ENCODE peak calls at places on chromosomes 11 and 22, in six cellular contexts. D, H, T, V, O and B are unnamed samples.

GRCh38 chr11:118206612-118207031 is 18.2 kb downstream of the JAML start:
- DNase-seq in D (no peak), H (no peak), T (no peak), V (no peak), O (no peak), B (no peak)

GRCh38 chr11:44088377-44088776 is 7.1 kb upstream of the EXT2 start:
- DNase-seq in D (no peak), H (no peak), T (no peak), V (no peak), O (no peak), B (no peak)

GRCh38 chr22:40399661-40400060 is 29.3 kb downstream of the SGSM3 start:
- DNase-seq in D (no peak), H (no peak), T (no peak), V (no peak), O (no peak), B (no peak)

GRCh38 chr22:43993072-43993760 is 30.9 kb upstream of the PARVB start:
- DNase-seq in D (peak), H (no peak), T (peak), V (peak), O (no peak), B (peak)

GRCh38 chr22:30694171-30694637 is 470 bp upstream of the OSBP2 start:
- DNase-seq in D (peak), H (no peak), T (no peak), V (no peak), O (no peak), B (no peak)

GRCh38 chr11:107799245-107799859 is 59.2 kb downstream of the SLC35F2 start:
- DNase-seq in D (peak), H (peak), T (peak), V (peak), O (no peak), B (peak)

GRCh38 chr11:20367313-20367948 is 3.9 kb downstream of the HTATIP2 start:
- DNase-seq in D (peak), H (peak), T (peak), V (peak), O (peak), B (peak)

GRCh38 chr11:67541198-67541597 is 18.0 kb upstream of the CABP2 start:
- DNase-seq in D (no peak), H (no peak), T (no peak), V (no peak), O (no peak), B (no peak)

GRCh38 chr11:67279589-67280340 is 9.3 kb upstream of the ANKRD13D start:
- DNase-seq in D (no peak), H (no peak), T (no peak), V (no peak), O (no peak), B (no peak)

GRCh38 chr22:23591203-23591791 is 11.2 kb upstream of the IGLL1 start:
- DNase-seq in D (peak), H (peak), T (peak), V (peak), O (no peak), B (peak)

GRCh38 chr22:47238886-47239860 is 476.7 kb downstream of the TBC1D22A start:
- DNase-seq in D (no peak), H (no peak), T (no peak), V (no peak), O (no peak), B (no peak)

GRCh38 chr11:77151804-77152513 is 23.9 kb downstream of the MYO7A start:
- DNase-seq in D (no peak), H (no peak), T (peak), V (peak), O (no peak), B (no peak)

GRCh38 chr11:2122907-2123627 is 16.1 kb downstream of the IGF2 start:
- DNase-seq in D (no peak), H (no peak), T (no peak), V (no peak), O (no peak), B (no peak)

GRCh38 chr11:9972917-9973504 is 309.1 kb downstream of the SWAP70 start:
- DNase-seq in D (peak), H (peak), T (peak), V (peak), O (no peak), B (peak)

GRCh38 chr11:2775083-2775625 is 75.4 kb upstream of the KCNQ1OT1 start:
- DNase-seq in D (no peak), H (no peak), T (no peak), V (no peak), O (no peak), B (no peak)

GRCh38 chr11:8253566-8253965 is 10.1 kb downstream of the LMO1 start:
- DNase-seq in D (no peak), H (no peak), T (no peak), V (no peak), O (no peak), B (no peak)

GRCh38 chr11:69707156-69707555 is 3.3 kb upstream of the FGF19 start:
- DNase-seq in D (no peak), H (no peak), T (no peak), V (no peak), O (no peak), B (no peak)

GRCh38 chr22:40401532-40401931 is 31.1 kb downstream of the SGSM3 start:
- DNase-seq in D (no peak), H (no peak), T (no peak), V (no peak), O (no peak), B (no peak)

GRCh38 chr11:125926682-125927081 is 19.2 kb upstream of the VSIG10L2 start:
- DNase-seq in D (no peak), H (no peak), T (no peak), V (no peak), O (no peak), B (no peak)

GRCh38 chr22:45159652-45160462 is 3.9 kb upstream of the NUP50 start:
- DNase-seq in D (peak), H (no peak), T (no peak), V (peak), O (no peak), B (peak)

GRCh38 chr11:86438685-86439084 is 64.0 kb downstream of the CCDC81 start:
- DNase-seq in D (no peak), H (no peak), T (no peak), V (peak), O (no peak), B (peak)

GRCh38 chr11:32643526-32643925 is 59.9 kb downstream of the EIF3M start:
- DNase-seq in D (no peak), H (no peak), T (peak), V (peak), O (no peak), B (peak)

GRCh38 chr11:13277719-13278619 is at the start of gene BMAL1:
- DNase-seq in D (peak), H (no peak), T (peak), V (peak), O (no peak), B (peak)

GRCh38 chr11:91871791-91872190 is 352.8 kb upstream of the FAT3 start:
- DNase-seq in D (no peak), H (no peak), T (no peak), V (peak), O (no peak), B (no peak)

GRCh38 chr22:26565181-26565580 is 24.8 kb downstream of the TPST2 start:
- DNase-seq in D (no peak), H (no peak), T (no peak), V (no peak), O (no peak), B (no peak)

GRCh38 chr22:50505276-50505775 is 2.2 kb downstream of the LMF2 start:
- DNase-seq in D (no peak), H (no peak), T (no peak), V (no peak), O (no peak), B (no peak)

GRCh38 chr11:57240007-57240406 is 3.0 kb upstream of the APLNR start:
- DNase-seq in D (no peak), H (no peak), T (no peak), V (no peak), O (no peak), B (no peak)

GRCh38 chr11:66371627-66372415 is at the start of gene SLC29A2:
- DNase-seq in D (peak), H (no peak), T (no peak), V (no peak), O (no peak), B (peak)

GRCh38 chr11:97009613-97010012 is 619.8 kb downstream of the JRKL start:
- DNase-seq in D (no peak), H (no peak), T (no peak), V (no peak), O (no peak), B (no peak)

GRCh38 chr11:45816614-45817013 is 11.7 kb downstream of the SLC35C1 start:
- DNase-seq in D (no peak), H (no peak), T (no peak), V (no peak), O (no peak), B (no peak)

GRCh38 chr22:19466848-19467752 is 11.9 kb downstream of the UFD1 start:
- DNase-seq in D (no peak), H (no peak), T (no peak), V (no peak), O (no peak), B (no peak)

GRCh38 chr22:43777204-43777671 is 34.9 kb downstream of the EFCAB6 start:
- DNase-seq in D (no peak), H (peak), T (peak), V (peak), O (peak), B (peak)

GRCh38 chr11:94424662-94425061 is 23.4 kb upstream of the GPR83 start:
- DNase-seq in D (no peak), H (no peak), T (peak), V (peak), O (no peak), B (no peak)

GRCh38 chr11:16770016-16770415 is 31.6 kb downstream of the C11orf58 start:
- DNase-seq in D (no peak), H (no peak), T (no peak), V (no peak), O (no peak), B (no peak)

DNA sequence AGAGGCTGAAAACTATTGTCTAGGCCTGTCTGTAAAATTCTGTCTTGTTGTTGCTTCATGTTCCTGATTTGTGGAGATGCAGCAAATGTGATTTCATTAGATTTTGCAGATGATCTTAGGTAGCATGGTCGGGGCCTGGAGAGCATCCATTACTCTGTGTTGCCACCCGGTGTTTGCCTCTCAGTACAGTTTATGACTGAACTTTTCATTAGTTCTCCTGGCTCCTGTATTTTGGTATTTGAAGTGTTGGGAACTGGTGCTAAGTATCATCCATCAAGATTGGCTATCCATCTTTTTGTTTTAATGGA is 7.7 kb downstream of the YWHAH start:
- DNase-seq in D (no peak), H (no peak), T (no peak), V (no peak), O (no peak), B (peak)
- H3K4me3 ChIP-seq in D (no peak), H (no peak), T (no peak), V (no peak), O (no peak), B (no peak)

GRCh38 chr11:27717801-27718229 is 17.6 kb upstream of the BDNF start:
- DNase-seq in D (no peak), H (no peak), T (peak), V (peak), O (no peak), B (peak)

GRCh38 chr11:27716216-27716615 is 16.0 kb upstream of the BDNF start:
- DNase-seq in D (no peak), H (no peak), T (no peak), V (no peak), O (no peak), B (no peak)

GRCh38 chr11:27717377-27717776 is 17.1 kb upstream of the BDNF start:
- DNase-seq in D (peak), H (no peak), T (peak), V (peak), O (no peak), B (no peak)

GRCh38 chr11:27718346-27718852 is 18.1 kb upstream of the BDNF start:
- DNase-seq in D (peak), H (peak), T (peak), V (peak), O (peak), B (peak)

DNA sequence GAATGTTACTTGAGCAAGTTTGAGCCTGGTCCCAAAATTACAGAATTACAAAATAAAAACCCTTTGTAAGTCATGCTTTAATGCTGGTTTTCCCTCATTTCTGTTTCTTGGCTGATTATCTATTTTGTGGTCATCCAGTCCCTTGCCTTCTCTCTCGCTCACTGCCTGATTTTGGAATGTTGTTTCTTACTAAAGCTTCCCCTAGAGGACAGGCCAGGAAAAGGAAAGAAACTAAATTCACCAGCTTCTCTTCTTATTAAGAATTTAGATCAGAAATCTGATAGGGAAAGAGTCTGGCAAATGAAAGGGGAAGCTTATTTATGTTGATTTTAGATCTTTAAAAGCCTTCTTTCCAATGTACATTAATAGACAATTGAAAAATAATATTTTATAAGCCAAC is 16.6 kb upstream of the BDNF start:
- DNase-seq in D (no peak), H (peak), T (peak), V (peak), O (no peak), B (no peak)
- TF ChIP-seq CTCF in D (no peak), H (peak), T (peak), V (no peak), O (peak), B (peak)

DNA sequence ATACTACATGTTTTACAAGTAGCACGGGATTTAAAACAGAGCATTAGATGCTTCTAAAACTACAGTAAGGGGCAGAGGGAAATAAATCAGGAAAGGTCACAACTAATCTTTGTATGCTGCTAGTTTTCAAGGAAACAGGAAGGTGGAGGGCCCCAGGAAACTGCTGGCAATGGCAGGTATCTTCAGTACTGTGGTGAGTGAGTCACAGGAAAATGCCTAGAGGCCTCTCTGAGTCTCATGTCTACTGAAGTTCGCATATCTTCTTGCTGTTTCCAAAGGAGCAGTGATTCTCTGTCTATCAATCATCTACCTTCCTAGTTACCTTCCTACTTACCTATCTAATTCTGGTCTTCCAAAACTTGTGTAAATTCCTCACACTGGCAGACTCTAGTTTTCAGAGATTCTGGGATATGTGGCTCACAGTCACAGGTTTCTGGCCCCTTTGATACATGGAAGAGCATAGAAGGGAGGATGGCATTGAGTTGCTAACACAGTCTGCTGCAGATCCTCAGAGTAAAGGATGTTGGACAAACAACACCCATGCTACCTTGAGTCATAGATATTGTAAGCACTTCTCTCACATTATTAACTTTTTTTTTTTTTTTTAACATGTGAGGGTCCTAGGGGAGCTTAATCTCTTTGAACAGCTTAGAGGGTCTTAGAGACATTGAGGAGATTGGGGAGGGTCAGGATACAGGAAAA is 58.8 kb upstream of the SYN3 start:
- DNase-seq in D (no peak), H (no peak), T (no peak), V (peak), O (no peak), B (no peak)
- H3K4me3 ChIP-seq in D (no peak), H (no peak), T (no peak), V (no peak), O (no peak), B (no peak)

DNA sequence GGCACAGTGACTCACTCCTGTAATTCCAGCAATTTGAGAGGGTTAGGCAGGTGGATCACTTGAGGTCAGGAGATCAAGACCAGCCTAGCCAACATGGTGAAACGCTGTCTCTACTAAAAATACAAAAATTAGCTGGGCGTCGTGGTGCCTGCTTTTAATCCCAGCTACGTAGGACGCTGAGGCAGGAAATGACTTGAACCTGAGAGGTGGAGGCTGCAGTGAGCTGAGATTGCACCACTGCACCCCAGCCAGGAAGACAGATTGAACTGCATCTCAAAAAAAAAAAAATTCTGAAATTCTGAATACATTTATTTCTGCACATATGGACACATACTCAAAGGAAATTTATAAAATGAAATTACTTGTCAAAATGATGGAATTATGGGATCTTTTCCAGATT is 103.2 kb downstream of the GRIA4 start:
- DNase-seq in D (no peak), H (no peak), T (no peak), V (no peak), O (no peak), B (no peak)
- TF ChIP-seq CTCF in D (no peak), H (no peak), T (no peak), V (no peak), O (no peak), B (no peak)

GRCh38 chr11:119585038-119585666 is 143.8 kb downstream of the NECTIN1 start:
- DNase-seq in D (no peak), H (no peak), T (no peak), V (no peak), O (no peak), B (peak)
- H3K4me3 ChIP-seq in D (peak), H (peak), T (peak), V (peak), O (peak), B (peak)